ENCODE peak calls at places on chromosome 3, in six cellular contexts. K is K562; J is body of pancreas; T is psoas muscle; D is A673; U is CD8-positive, alpha-beta T cell. A is an unnamed sample.

GRCh38 chr3:137761099-137761562 is 3.0 kb upstream of the SOX14 start:
- DNase-seq in K (no peak), J (no peak), T (no peak), D (no peak), U (no peak), A (no peak)

GRCh38 chr3:15936347-15936746 is 138.6 kb upstream of the ANKRD28 start:
- DNase-seq in K (no peak), J (no peak), T (no peak), D (peak; percentile 51), U (no peak), A (no peak)

GRCh38 chr3:45253316-45253715 is 27.2 kb upstream of the TMEM158 start:
- DNase-seq in K (no peak), J (no peak), T (no peak), D (no peak), U (no peak), A (no peak)

GRCh38 chr3:134718736-134719135 is 67.9 kb upstream of the KY start:
- DNase-seq in K (no peak), J (no peak), T (no peak), D (no peak), U (no peak), A (no peak)

GRCh38 chr3:52172262-52172757 is 18.1 kb upstream of the POC1A start:
- DNase-seq in K (no peak), J (no peak), T (no peak), D (no peak), U (no peak), A (no peak)

GRCh38 chr3:153343988-153344782 is 182.2 kb downstream of the RAP2B start:
- DNase-seq in K (no peak), J (no peak), T (no peak), D (no peak), U (no peak), A (no peak)

GRCh38 chr3:164806188-164806587 is 272.1 kb downstream of the SI start:
- DNase-seq in K (no peak), J (no peak), T (no peak), D (no peak), U (no peak), A (no peak)

GRCh38 chr3:188571531-188572115 is 417.7 kb downstream of the LPP start:
- DNase-seq in K (no peak), J (no peak), T (no peak), D (no peak), U (no peak), A (no peak)

GRCh38 chr3:113231391-113231790 is 20.0 kb downstream of the BOC start:
- DNase-seq in K (no peak), J (no peak), T (no peak), D (no peak), U (no peak), A (no peak)

GRCh38 chr3:186287723-186288122 is 74.3 kb downstream of the DGKG start:
- DNase-seq in K (no peak), J (no peak), T (no peak), D (no peak), U (no peak), A (no peak)

GRCh38 chr3:188720636-188721035 is 451.1 kb upstream of the TPRG1 start:
- DNase-seq in K (no peak), J (no peak), T (no peak), D (no peak), U (no peak), A (no peak)

GRCh38 chr3:98602078-98602678 is 8.8 kb upstream of the CPOX start:
- DNase-seq in K (peak; percentile 49), J (peak; percentile 51), T (no peak), D (peak; percentile 77), U (no peak), A (no peak)

GRCh38 chr3:170730071-170730812 is 139.8 kb downstream of the RPL22L1 start:
- DNase-seq in K (peak; percentile 83), J (no peak), T (no peak), D (no peak), U (no peak), A (no peak)

GRCh38 chr3:128285042-128285924 is 132.0 kb downstream of the EEFSEC start:
- DNase-seq in K (no peak), J (no peak), T (no peak), D (no peak), U (no peak), A (peak; percentile 36)

GRCh38 chr3:4531478-4532025 is 38.4 kb downstream of the ITPR1 start:
- DNase-seq in K (peak; percentile 88), J (no peak), T (no peak), D (no peak), U (no peak), A (no peak)

GRCh38 chr3:63635186-63635585 is 17.3 kb upstream of the SNTN start:
- DNase-seq in K (no peak), J (no peak), T (no peak), D (no peak), U (no peak), A (no peak)

DNA sequence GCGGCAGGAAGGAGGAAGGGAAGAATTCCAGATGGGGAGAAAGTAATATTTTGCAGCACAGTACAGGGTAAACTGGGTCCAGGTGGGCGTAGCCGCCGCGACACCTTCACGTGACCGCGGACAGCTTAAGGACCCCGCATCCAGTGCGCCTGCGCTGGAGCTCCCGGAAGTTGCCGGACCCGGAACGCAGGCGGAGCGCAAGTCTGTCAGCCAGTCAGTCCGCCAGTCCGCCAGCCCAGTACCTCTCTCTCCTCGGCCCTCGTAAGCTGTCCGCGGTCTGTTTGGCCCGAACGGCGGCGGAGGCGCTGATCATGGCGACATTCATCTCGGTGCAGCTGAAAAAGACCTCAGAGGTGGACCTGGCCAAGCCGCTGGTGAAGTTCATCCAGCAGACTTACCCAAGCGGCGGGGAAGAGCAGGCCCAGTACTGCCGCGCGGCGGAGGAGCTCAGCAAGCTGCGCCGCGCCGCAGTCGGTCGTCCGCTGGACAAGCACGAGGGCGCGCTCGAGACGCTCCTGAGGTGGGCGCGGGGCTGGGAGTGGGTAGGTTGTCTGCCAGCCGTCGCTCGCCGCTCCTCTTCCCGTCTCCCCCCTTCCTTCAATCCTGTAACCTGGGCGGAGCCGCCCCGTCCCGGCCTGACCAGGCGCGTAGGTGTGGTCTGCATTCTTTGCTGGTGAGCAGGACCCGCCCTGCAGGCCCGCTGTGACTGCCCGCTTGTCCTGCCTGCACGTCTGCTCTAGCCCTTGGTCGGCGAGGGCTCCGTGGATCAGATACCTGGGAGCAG is at the start of gene PDCD6IP:
- DNase-seq in K (peak; percentile 97), J (peak; percentile 95), T (peak; percentile 94), D (peak; percentile 94), U (peak; percentile 76), A (peak; percentile 90)
- TF ChIP-seq CTCF in K (peak; percentile 34), J (peak; percentile 41), T (no peak), D (peak; percentile 31), U (no peak), A (no peak)

GRCh38 chr3:121979246-121979645 is 42.8 kb downstream of the ILDR1 start:
- DNase-seq in K (no peak), J (no peak), T (no peak), D (no peak), U (no peak), A (no peak)

GRCh38 chr3:121975702-121976302 is 46.2 kb downstream of the ILDR1 start:
- DNase-seq in K (no peak), J (no peak), T (no peak), D (no peak), U (no peak), A (no peak)

GRCh38 chr3:121976727-121977126 is 45.3 kb downstream of the ILDR1 start:
- DNase-seq in K (no peak), J (no peak), T (no peak), D (no peak), U (no peak), A (no peak)

GRCh38 chr3:121970047-121970446 is 52.0 kb downstream of the ILDR1 start:
- DNase-seq in K (no peak), J (no peak), T (no peak), D (no peak), U (no peak), A (no peak)

GRCh38 chr3:121974601-121975111 is 47.4 kb downstream of the ILDR1 start:
- DNase-seq in K (no peak), J (no peak), T (no peak), D (no peak), U (no peak), A (no peak)
- TF ChIP-seq CTCF in K (no peak), J (no peak), T (no peak), D (no peak), U (no peak), A (no peak)

GRCh38 chr3:30933478-30934207 is 39.2 kb upstream of the GADL1 start:
- DNase-seq in K (no peak), J (no peak), T (no peak), D (no peak), U (no peak), A (no peak)

GRCh38 chr3:30934208-30934550 is 39.7 kb upstream of the GADL1 start:
- DNase-seq in K (no peak), J (no peak), T (no peak), D (peak; percentile 47), U (no peak), A (no peak)
- TF ChIP-seq CTCF in K (no peak), J (peak; percentile 48), T (peak; percentile 49), D (peak; percentile 58), U (no peak), A (no peak)

DNA sequence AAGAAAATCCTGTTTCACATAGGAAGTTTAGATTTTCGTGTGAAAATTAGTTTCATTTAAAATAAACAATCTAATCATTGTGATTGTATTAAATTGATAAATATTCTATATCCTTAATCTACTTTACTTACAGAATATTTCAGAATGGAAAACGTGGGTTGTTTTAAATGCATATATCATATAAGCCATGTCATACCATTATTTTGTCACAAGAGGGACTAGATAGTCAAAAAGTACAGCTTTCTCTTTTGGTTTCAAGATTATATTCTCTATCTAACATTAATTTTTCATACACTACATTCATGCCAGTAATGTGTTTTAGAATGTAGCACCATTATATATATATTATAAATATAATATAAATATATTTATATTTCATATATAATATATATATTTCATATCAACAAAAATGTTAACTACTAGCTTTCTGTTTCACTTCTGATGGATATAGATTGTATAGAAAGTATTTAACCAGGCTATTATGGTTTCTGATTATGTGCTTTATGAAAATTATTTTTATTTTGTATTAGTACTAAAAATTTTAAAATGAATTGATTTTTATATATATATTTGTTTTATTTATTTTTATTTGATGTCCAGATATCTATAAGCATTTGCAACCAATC is 45.3 kb downstream of the OSTN start:
- DNase-seq in K (no peak), J (no peak), T (no peak), D (peak; percentile 40), U (no peak), A (no peak)
- TF ChIP-seq CTCF in K (no peak), J (peak; percentile 31), T (peak; percentile 44), D (peak; percentile 62), U (no peak), A (peak; percentile 64)